ENCODE peak calls at places on chromosomes 16 and 17, in eight cellular contexts. One of them, this sample, is unnamed.

GRCh38 chr17:8629371-8630226 is 926 bp downstream of the MYH10 start:
- DNase-seq in foreskin fibroblast: no peak
- DNase-seq in cardiac muscle cell: peak; percentile 53
- DNase-seq in H1: no peak
- DNase-seq in HL-60: no peak
- DNase-seq in A549: peak; percentile 17
- DNase-seq in AG09309: no peak
- DNase-seq in epithelial cell of esophagus: peak; percentile 34
- DNase-seq in this sample: peak; percentile 58

GRCh38 chr16:3532741-3533140 is 31.9 kb downstream of the CLUAP1 start:
- DNase-seq in epithelial cell of esophagus: no peak
- DNase-seq in HL-60: no peak
- DNase-seq in H1: no peak
- DNase-seq in foreskin fibroblast: no peak
- DNase-seq in AG09309: no peak
- DNase-seq in cardiac muscle cell: no peak
- DNase-seq in A549: no peak
- DNase-seq in this sample: no peak

GRCh38 chr16:1613240-1613639 is 1.1 kb downstream of the CRAMP1 start:
- DNase-seq in foreskin fibroblast: no peak
- DNase-seq in epithelial cell of esophagus: peak; percentile 16
- DNase-seq in H1: no peak
- DNase-seq in cardiac muscle cell: no peak
- DNase-seq in AG09309: no peak
- DNase-seq in HL-60: peak; percentile 10
- DNase-seq in A549: no peak
- DNase-seq in this sample: no peak

GRCh38 chr17:54916721-54917120 is 16.1 kb downstream of the TOM1L1 start:
- DNase-seq in foreskin fibroblast: no peak
- DNase-seq in A549: no peak
- DNase-seq in AG09309: no peak
- DNase-seq in H1: no peak
- DNase-seq in HL-60: no peak
- DNase-seq in cardiac muscle cell: no peak
- DNase-seq in epithelial cell of esophagus: no peak
- DNase-seq in this sample: no peak

GRCh38 chr16:67454852-67455251 is 23.9 kb downstream of the HSD11B2 start:
- DNase-seq in epithelial cell of esophagus: no peak
- DNase-seq in AG09309: no peak
- DNase-seq in HL-60: no peak
- DNase-seq in A549: no peak
- DNase-seq in foreskin fibroblast: no peak
- DNase-seq in cardiac muscle cell: no peak
- DNase-seq in H1: no peak
- DNase-seq in this sample: no peak

GRCh38 chr16:30381351-30382041 is 865 bp downstream of the SEPTIN1 start:
- DNase-seq in epithelial cell of esophagus: no peak
- DNase-seq in AG09309: no peak
- DNase-seq in foreskin fibroblast: no peak
- DNase-seq in HL-60: no peak
- DNase-seq in A549: no peak
- DNase-seq in cardiac muscle cell: no peak
- DNase-seq in H1: no peak
- DNase-seq in this sample: no peak

GRCh38 chr16:54460254-54460860 is 173.8 kb upstream of the IRX3 start:
- DNase-seq in A549: no peak
- DNase-seq in epithelial cell of esophagus: no peak
- DNase-seq in cardiac muscle cell: no peak
- DNase-seq in foreskin fibroblast: no peak
- DNase-seq in H1: no peak
- DNase-seq in AG09309: no peak
- DNase-seq in HL-60: no peak
- DNase-seq in this sample: no peak

GRCh38 chr16:19696312-19696711 is 21.7 kb downstream of the KNOP1 start:
- DNase-seq in epithelial cell of esophagus: peak; percentile 87
- DNase-seq in HL-60: peak; percentile 5
- DNase-seq in foreskin fibroblast: peak; percentile 82
- DNase-seq in A549: peak; percentile 82
- DNase-seq in H1: no peak
- DNase-seq in AG09309: peak; percentile 79
- DNase-seq in cardiac muscle cell: peak; percentile 91
- DNase-seq in this sample: no peak

GRCh38 chr17:20063665-20064648 is 54.8 kb downstream of the SPECC1 start:
- DNase-seq in cardiac muscle cell: peak; percentile 95
- DNase-seq in H1: no peak
- DNase-seq in AG09309: peak; percentile 83
- DNase-seq in HL-60: peak; percentile 89
- DNase-seq in epithelial cell of esophagus: peak; percentile 85
- DNase-seq in A549: peak; percentile 91
- DNase-seq in foreskin fibroblast: peak; percentile 92
- DNase-seq in this sample: no peak

GRCh38 chr17:42526031-42526444 is 10.0 kb upstream of the NAGLU start:
- DNase-seq in foreskin fibroblast: peak; percentile 65
- DNase-seq in H1: no peak
- DNase-seq in A549: peak; percentile 53
- DNase-seq in AG09309: no peak
- DNase-seq in cardiac muscle cell: peak; percentile 58
- DNase-seq in HL-60: no peak
- DNase-seq in epithelial cell of esophagus: no peak
- DNase-seq in this sample: no peak

GRCh38 chr17:7421186-7421585 is 1.1 kb downstream of the SPEM1 start:
- DNase-seq in epithelial cell of esophagus: no peak
- DNase-seq in A549: no peak
- DNase-seq in HL-60: no peak
- DNase-seq in cardiac muscle cell: no peak
- DNase-seq in foreskin fibroblast: no peak
- DNase-seq in AG09309: no peak
- DNase-seq in H1: no peak
- DNase-seq in this sample: no peak

GRCh38 chr17:80847506-80848230 is 144.0 kb upstream of the CHMP6 start:
- DNase-seq in A549: no peak
- DNase-seq in epithelial cell of esophagus: no peak
- DNase-seq in AG09309: no peak
- DNase-seq in H1: no peak
- DNase-seq in HL-60: no peak
- DNase-seq in cardiac muscle cell: no peak
- DNase-seq in foreskin fibroblast: no peak
- DNase-seq in this sample: no peak

GRCh38 chr17:39271546-39271945 is 45.8 kb upstream of the STAC2 start:
- DNase-seq in epithelial cell of esophagus: no peak
- DNase-seq in A549: no peak
- DNase-seq in AG09309: peak; percentile 50
- DNase-seq in H1: no peak
- DNase-seq in cardiac muscle cell: peak; percentile 77
- DNase-seq in HL-60: peak; percentile 39
- DNase-seq in foreskin fibroblast: peak; percentile 46
- DNase-seq in this sample: no peak

GRCh38 chr17:77454560-77455095 is 313.9 kb downstream of the SEC14L1 start:
- DNase-seq in HL-60: peak; percentile 33
- DNase-seq in A549: no peak
- DNase-seq in epithelial cell of esophagus: no peak
- DNase-seq in foreskin fibroblast: no peak
- DNase-seq in AG09309: no peak
- DNase-seq in H1: no peak
- DNase-seq in cardiac muscle cell: no peak
- DNase-seq in this sample: no peak

GRCh38 chr17:61247438-61247837 is 152.2 kb upstream of the TBX2 start:
- DNase-seq in cardiac muscle cell: peak; percentile 90
- DNase-seq in AG09309: peak; percentile 97
- DNase-seq in HL-60: no peak
- DNase-seq in H1: no peak
- DNase-seq in A549: no peak
- DNase-seq in epithelial cell of esophagus: no peak
- DNase-seq in foreskin fibroblast: peak; percentile 88
- DNase-seq in this sample: no peak

GRCh38 chr17:3665834-3666233 is 2.5 kb downstream of the TAX1BP3 start:
- DNase-seq in cardiac muscle cell: no peak
- DNase-seq in epithelial cell of esophagus: no peak
- DNase-seq in H1: no peak
- DNase-seq in foreskin fibroblast: no peak
- DNase-seq in AG09309: no peak
- DNase-seq in HL-60: no peak
- DNase-seq in A549: no peak
- DNase-seq in this sample: no peak

GRCh38 chr17:59167571-59168001 is 12.0 kb downstream of the PRR11 start:
- DNase-seq in HL-60: no peak
- DNase-seq in cardiac muscle cell: peak; percentile 35
- DNase-seq in AG09309: no peak
- DNase-seq in A549: no peak
- DNase-seq in H1: no peak
- DNase-seq in foreskin fibroblast: no peak
- DNase-seq in epithelial cell of esophagus: peak; percentile 53
- DNase-seq in this sample: no peak

GRCh38 chr16:66030036-66030435 is 336.5 kb upstream of the CDH5 start:
- DNase-seq in AG09309: no peak
- DNase-seq in cardiac muscle cell: peak; percentile 79
- DNase-seq in foreskin fibroblast: no peak
- DNase-seq in epithelial cell of esophagus: no peak
- DNase-seq in H1: no peak
- DNase-seq in A549: no peak
- DNase-seq in HL-60: no peak
- DNase-seq in this sample: no peak

GRCh38 chr16:24534634-24535033 is 4.7 kb upstream of the RBBP6 start:
- DNase-seq in A549: peak; percentile 49
- DNase-seq in H1: no peak
- DNase-seq in HL-60: no peak
- DNase-seq in foreskin fibroblast: no peak
- DNase-seq in epithelial cell of esophagus: no peak
- DNase-seq in AG09309: no peak
- DNase-seq in cardiac muscle cell: no peak
- DNase-seq in this sample: no peak

GRCh38 chr17:65345261-65346060 is 208.3 kb downstream of the RGS9 start:
- DNase-seq in A549: no peak
- DNase-seq in foreskin fibroblast: no peak
- DNase-seq in HL-60: no peak
- DNase-seq in H1: no peak
- DNase-seq in cardiac muscle cell: peak; percentile 42
- DNase-seq in AG09309: peak; percentile 4
- DNase-seq in epithelial cell of esophagus: no peak
- DNase-seq in this sample: no peak

DNA sequence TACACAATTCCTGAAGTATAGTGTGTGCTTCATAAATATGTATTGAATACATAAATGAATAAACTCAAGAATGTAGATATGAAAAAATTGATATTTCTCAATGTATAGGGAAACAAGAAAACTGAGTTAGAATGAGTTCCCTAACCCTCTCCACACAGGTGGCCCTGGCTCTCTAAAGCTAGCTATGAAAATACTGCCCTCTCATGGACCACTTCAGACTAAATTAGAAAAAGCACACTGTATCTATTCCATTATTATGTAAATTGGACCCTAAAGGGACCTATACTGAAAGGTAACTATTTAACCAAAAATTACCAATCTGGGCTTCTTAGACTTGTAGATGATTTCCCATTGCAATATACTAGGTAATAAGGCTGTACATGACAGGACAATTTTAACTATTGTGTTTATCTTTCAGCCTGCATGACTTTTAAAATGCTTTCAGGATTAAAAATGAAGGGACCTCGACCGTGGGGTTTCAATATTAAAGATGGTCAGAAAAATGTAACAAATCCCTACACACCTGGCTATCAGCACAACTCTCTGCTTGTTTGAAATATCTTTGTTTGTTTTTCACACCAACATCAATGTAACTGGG is 672.5 kb upstream of the KIF2B start:
- DNase-seq in HL-60: no peak
- DNase-seq in cardiac muscle cell: peak; percentile 25
- DNase-seq in epithelial cell of esophagus: no peak
- DNase-seq in AG09309: no peak
- DNase-seq in foreskin fibroblast: no peak
- DNase-seq in A549: peak; percentile 7
- DNase-seq in H1: no peak
- DNase-seq in this sample: no peak
- TF ChIP-seq CTCF in HL-60: no peak
- TF ChIP-seq CTCF in cardiac muscle cell: peak; percentile 32
- TF ChIP-seq CTCF in epithelial cell of esophagus: no peak
- TF ChIP-seq CTCF in AG09309: no peak
- TF ChIP-seq CTCF in foreskin fibroblast: no peak
- TF ChIP-seq CTCF in A549: peak; percentile 21
- TF ChIP-seq CTCF in H1: peak; percentile 25
- TF ChIP-seq CTCF in this sample: peak; percentile 36

GRCh38 chr17:29931253-29931932 is 1.4 kb upstream of the SSH2 start:
- DNase-seq in AG09309: peak; percentile 25
- DNase-seq in cardiac muscle cell: peak; percentile 86
- DNase-seq in foreskin fibroblast: peak; percentile 62
- DNase-seq in HL-60: peak; percentile 87
- DNase-seq in H1: no peak
- DNase-seq in A549: peak; percentile 85
- DNase-seq in epithelial cell of esophagus: peak; percentile 69
- DNase-seq in this sample: peak; percentile 64
- TF ChIP-seq CTCF in AG09309: peak; percentile 89
- TF ChIP-seq CTCF in cardiac muscle cell: peak; percentile 91
- TF ChIP-seq CTCF in foreskin fibroblast: peak; percentile 88
- TF ChIP-seq CTCF in HL-60: peak; percentile 94
- TF ChIP-seq CTCF in H1: peak; percentile 80
- TF ChIP-seq CTCF in A549: peak; percentile 99
- TF ChIP-seq CTCF in epithelial cell of esophagus: peak; percentile 94
- TF ChIP-seq CTCF in this sample: peak; percentile 90

GRCh38 chr17:28340374-28340773 is 4.8 kb downstream of the TNFAIP1 start:
- DNase-seq in foreskin fibroblast: no peak
- DNase-seq in A549: no peak
- DNase-seq in AG09309: no peak
- DNase-seq in HL-60: no peak
- DNase-seq in epithelial cell of esophagus: no peak
- DNase-seq in cardiac muscle cell: no peak
- DNase-seq in H1: no peak
- DNase-seq in this sample: no peak

GRCh38 chr17:28339431-28339830 is 3.9 kb downstream of the TNFAIP1 start:
- DNase-seq in cardiac muscle cell: no peak
- DNase-seq in AG09309: no peak
- DNase-seq in H1: no peak
- DNase-seq in foreskin fibroblast: no peak
- DNase-seq in epithelial cell of esophagus: no peak
- DNase-seq in HL-60: no peak
- DNase-seq in A549: no peak
- DNase-seq in this sample: no peak

GRCh38 chr17:28335959-28336871 is 654 bp downstream of the TNFAIP1 start:
- DNase-seq in foreskin fibroblast: peak; percentile 69
- DNase-seq in cardiac muscle cell: peak; percentile 94
- DNase-seq in A549: peak; percentile 85
- DNase-seq in AG09309: peak; percentile 74
- DNase-seq in H1: no peak
- DNase-seq in HL-60: peak; percentile 10
- DNase-seq in epithelial cell of esophagus: peak; percentile 95
- DNase-seq in this sample: peak; percentile 56

GRCh38 chr17:28335201-28335958 is at the start of the genes IFT20 and TNFAIP1:
- DNase-seq in AG09309: peak; percentile 100
- DNase-seq in HL-60: peak; percentile 99
- DNase-seq in cardiac muscle cell: peak; percentile 100
- DNase-seq in H1: peak; percentile 100
- DNase-seq in foreskin fibroblast: peak; percentile 100
- DNase-seq in epithelial cell of esophagus: peak; percentile 100
- DNase-seq in A549: peak; percentile 100
- DNase-seq in this sample: peak; percentile 99

GRCh38 chr17:28338056-28338768 is 2.7 kb downstream of the TNFAIP1 start:
- DNase-seq in H1: no peak
- DNase-seq in AG09309: peak; percentile 21
- DNase-seq in HL-60: no peak
- DNase-seq in epithelial cell of esophagus: no peak
- DNase-seq in foreskin fibroblast: no peak
- DNase-seq in cardiac muscle cell: peak; percentile 61
- DNase-seq in A549: no peak
- DNase-seq in this sample: no peak
- TF ChIP-seq CTCF in H1: no peak
- TF ChIP-seq CTCF in AG09309: no peak
- TF ChIP-seq CTCF in HL-60: no peak
- TF ChIP-seq CTCF in epithelial cell of esophagus: no peak
- TF ChIP-seq CTCF in foreskin fibroblast: no peak
- TF ChIP-seq CTCF in cardiac muscle cell: no peak
- TF ChIP-seq CTCF in A549: no peak
- TF ChIP-seq CTCF in this sample: no peak

GRCh38 chr16:6165330-6165984 is 1067.9 kb upstream of the EEF2KMT start:
- DNase-seq in H1: no peak
- DNase-seq in HL-60: no peak
- DNase-seq in epithelial cell of esophagus: peak; percentile 1
- DNase-seq in AG09309: no peak
- DNase-seq in A549: peak; percentile 6
- DNase-seq in cardiac muscle cell: no peak
- DNase-seq in foreskin fibroblast: no peak
- DNase-seq in this sample: no peak
- TF ChIP-seq CTCF in H1: no peak
- TF ChIP-seq CTCF in HL-60: no peak
- TF ChIP-seq CTCF in epithelial cell of esophagus: peak; percentile 11
- TF ChIP-seq CTCF in AG09309: no peak
- TF ChIP-seq CTCF in A549: no peak
- TF ChIP-seq CTCF in cardiac muscle cell: no peak
- TF ChIP-seq CTCF in foreskin fibroblast: no peak
- TF ChIP-seq CTCF in this sample: peak; percentile 51